ENCODE peak calls at places on chromosome 6, in six cellular contexts. Z is HTR-8/SVneo, M is neural crest cell, P is astrocyte of the hippocampus, F is GM04504, C is frontal cortex. Y is an unnamed sample.

GRCh38 chr6:30757261-30757935 is 13.1 kb upstream of the IER3 start:
- DNase-seq in Z (no peak), M (no peak), P (no peak), F (no peak), C (no peak), Y (no peak)

GRCh38 chr6:43858161-43859153 is 88.4 kb downstream of the VEGFA start:
- DNase-seq in Z (no peak), M (no peak), P (no peak), F (no peak), C (no peak), Y (no peak)

GRCh38 chr6:154653853-154654252 is 79.4 kb upstream of the SCAF8 start:
- DNase-seq in Z (peak), M (no peak), P (peak), F (peak), C (no peak), Y (peak)

GRCh38 chr6:41442800-41443501 is 103.2 kb upstream of the FOXP4 start:
- DNase-seq in Z (no peak), M (peak), P (peak), F (no peak), C (no peak), Y (peak)

GRCh38 chr6:28522594-28523557 is 2.8 kb upstream of the GPX5 start:
- DNase-seq in Z (no peak), M (no peak), P (no peak), F (no peak), C (no peak), Y (no peak)

GRCh38 chr6:107787589-107787960 is 36.5 kb downstream of the SCML4 start:
- DNase-seq in Z (no peak), M (no peak), P (no peak), F (no peak), C (no peak), Y (no peak)

GRCh38 chr6:39189915-39190544 is 39.2 kb downstream of the KCNK5 start:
- DNase-seq in Z (peak), M (peak), P (peak), F (no peak), C (peak), Y (peak)

GRCh38 chr6:146895772-146896061 is 296.9 kb downstream of the ADGB start:
- DNase-seq in Z (no peak), M (no peak), P (no peak), F (no peak), C (no peak), Y (no peak)

GRCh38 chr6:44442833-44443444 is 55.4 kb downstream of the CDC5L start:
- DNase-seq in Z (no peak), M (no peak), P (no peak), F (no peak), C (no peak), Y (no peak)

GRCh38 chr6:130018830-130019795 is 732 bp downstream of the L3MBTL3 start:
- DNase-seq in Z (no peak), M (peak), P (peak), F (no peak), C (peak), Y (peak)